ENCODE peak calls at places on chromosomes 11 and 22, in six cellular contexts. L is IMR-90, I is mesenchymal stem cell, F is H9, U is trophoblast cell, A is H1. X is an unnamed sample.

GRCh38 chr22:32947581-32947980 is 110.6 kb downstream of the SYN3 start:
- DNase-seq in L (no peak), A (no peak), I (no peak), F (no peak), U (no peak), X (no peak)

GRCh38 chr11:69525516-69526452 is 44.3 kb downstream of the LINC01488 start:
- DNase-seq in L (no peak), U (no peak), A (no peak), I (no peak), F (peak), X (no peak)

GRCh38 chr11:126963603-126964353 is 36.8 kb downstream of the KIRREL3 start:
- DNase-seq in F (no peak), U (no peak), L (peak), I (no peak), A (no peak), X (no peak)

GRCh38 chr11:125338886-125339811 is 156.9 kb downstream of the FEZ1 start:
- DNase-seq in U (no peak), F (no peak), L (no peak), I (peak), A (no peak), X (no peak)

GRCh38 chr22:43274595-43275240 is 68.5 kb downstream of the SCUBE1 start:
- DNase-seq in L (no peak), F (no peak), I (no peak), U (peak), A (no peak), X (no peak)

GRCh38 chr11:109037856-109038780 is 373.2 kb downstream of the DDX10 start:
- DNase-seq in F (no peak), I (no peak), L (peak), U (no peak), A (no peak), X (no peak)

GRCh38 chr11:60634151-60634550 is 65.3 kb upstream of the MS4A8 start:
- DNase-seq in F (peak), A (no peak), U (no peak), L (no peak), I (no peak), X (peak)

GRCh38 chr11:10856689-10857603 is 907 bp downstream of the ZBED5 start:
- DNase-seq in L (peak), A (no peak), F (no peak), U (peak), I (peak), X (peak)

GRCh38 chr11:17673951-17674350 is 45.4 kb upstream of the MYOD1 start:
- DNase-seq in A (no peak), U (peak), I (no peak), L (no peak), F (no peak), X (no peak)

GRCh38 chr11:74689666-74690065 is 41.6 kb downstream of the CHRDL2 start:
- DNase-seq in I (no peak), U (no peak), F (no peak), L (peak), A (no peak), X (no peak)

DNA sequence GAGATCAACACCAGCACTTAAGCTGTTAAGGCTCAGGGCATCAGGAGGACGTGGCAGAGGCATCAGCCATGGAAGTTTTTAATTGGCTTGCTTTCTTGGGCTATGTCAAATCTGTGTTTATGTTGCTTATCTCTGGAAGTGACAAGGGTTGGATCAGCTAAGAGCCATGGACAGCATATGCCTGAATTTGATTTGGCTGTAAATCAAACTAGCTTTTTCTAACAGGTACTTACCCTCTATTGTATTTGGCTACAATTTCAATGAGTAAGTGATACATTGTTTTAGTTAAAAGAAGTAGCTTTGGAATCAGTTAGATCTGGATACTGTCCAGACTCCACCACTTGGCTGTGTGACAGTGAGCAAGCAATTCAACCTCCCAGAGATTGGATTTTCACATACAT is 936.6 kb downstream of the OPCML start:
- DNase-seq in A (no peak), F (no peak), L (peak), I (no peak), U (no peak), X (no peak)
- H3K23ac ChIP-seq in A (no peak), F (no peak), L (no peak), I (no peak), U (no peak), X (no peak)

GRCh38 chr11:122995526-122995925 is 13.9 kb upstream of the BSX start:
- DNase-seq in F (no peak), U (no peak), L (no peak), I (no peak), A (no peak), X (peak)

GRCh38 chr11:122998727-122999370 is 17.2 kb upstream of the BSX start:
- DNase-seq in L (no peak), U (no peak), A (no peak), I (no peak), F (no peak), X (peak)

GRCh38 chr11:123000721-123001120 is 19.1 kb upstream of the BSX start:
- DNase-seq in I (no peak), U (no peak), A (no peak), F (no peak), L (no peak), X (no peak)
- H3K23ac ChIP-seq in I (no peak), U (no peak), A (no peak), F (no peak), L (no peak), X (no peak)

GRCh38 chr22:22614065-22614464 is 30.3 kb upstream of the GGTLC2 start:
- DNase-seq in U (no peak), F (no peak), L (no peak), A (no peak), I (no peak), X (no peak)
- H3K23ac ChIP-seq in U (no peak), F (no peak), L (no peak), A (no peak), I (no peak), X (no peak)

GRCh38 chr11:110919241-110919893 is 207.1 kb upstream of the ARHGAP20 start:
- DNase-seq in I (no peak), L (no peak), F (no peak), U (no peak), A (no peak), X (no peak)

GRCh38 chr11:110918351-110918750 is 206.1 kb upstream of the ARHGAP20 start:
- DNase-seq in U (no peak), A (no peak), L (no peak), I (no peak), F (no peak), X (peak)

GRCh38 chr11:110921742-110922200 is 209.5 kb upstream of the ARHGAP20 start:
- DNase-seq in F (peak), L (peak), A (no peak), I (no peak), U (no peak), X (peak)
- H3K23ac ChIP-seq in F (no peak), L (no peak), A (no peak), I (no peak), U (no peak), X (no peak)

GRCh38 chr11:65787649-65788622 is 1.1 kb downstream of the OVOL1 start:
- DNase-seq in A (peak), I (no peak), U (no peak), F (peak), L (no peak), X (peak)
- H3K23ac ChIP-seq in A (no peak), I (no peak), U (peak), F (no peak), L (no peak), X (no peak)

GRCh38 chr11:12214751-12215150 is 104.4 kb downstream of the MICAL2 start:
- DNase-seq in A (no peak), L (peak), I (peak), U (peak), F (no peak), X (no peak)

GRCh38 chr11:12212821-12213185 is 102.4 kb downstream of the MICAL2 start:
- DNase-seq in A (no peak), L (peak), U (no peak), I (no peak), F (no peak), X (no peak)

GRCh38 chr11:12215192-12215591 is 104.8 kb downstream of the MICAL2 start:
- DNase-seq in F (no peak), L (no peak), U (no peak), I (no peak), A (no peak), X (peak)

GRCh38 chr11:12212181-12212820 is 101.9 kb downstream of the MICAL2 start:
- DNase-seq in U (no peak), F (no peak), I (no peak), A (no peak), L (no peak), X (no peak)

GRCh38 chr11:12213920-12214319 is 103.5 kb downstream of the MICAL2 start:
- DNase-seq in A (no peak), U (no peak), I (peak), F (no peak), L (peak), X (no peak)
- H3K23ac ChIP-seq in A (no peak), U (no peak), I (no peak), F (no peak), L (peak), X (no peak)

GRCh38 chr22:38755155-38755910 is 465 bp downstream of the SUN2 start:
- DNase-seq in I (peak), F (peak), U (peak), A (no peak), L (peak), X (peak)

GRCh38 chr22:38757464-38757757 is 1.6 kb upstream of the SUN2 start:
- DNase-seq in A (no peak), L (no peak), U (peak), I (no peak), F (no peak), X (peak)

GRCh38 chr22:38754247-38755154 is 1.3 kb downstream of the SUN2 start:
- DNase-seq in L (peak), A (no peak), F (peak), U (peak), I (peak), X (peak)

GRCh38 chr22:38756631-38757463 is 1.0 kb upstream of the SUN2 start:
- DNase-seq in L (no peak), F (no peak), U (peak), I (no peak), A (no peak), X (no peak)

GRCh38 chr22:38755911-38756532 is at the start of gene SUN2:
- DNase-seq in L (peak), I (peak), A (no peak), U (peak), F (peak), X (peak)
- H3K23ac ChIP-seq in L (peak), I (no peak), A (no peak), U (no peak), F (no peak), X (no peak)

GRCh38 chr11:499201-500076 is 7.6 kb downstream of the RNH1 start:
- DNase-seq in A (no peak), I (no peak), L (no peak), U (no peak), F (peak), X (no peak)

GRCh38 chr11:501001-501682 is 5.9 kb downstream of the RNH1 start:
- DNase-seq in A (no peak), U (no peak), L (no peak), I (no peak), F (no peak), X (no peak)

GRCh38 chr11:502288-503178 is 4.5 kb downstream of the RNH1 start:
- DNase-seq in U (no peak), I (no peak), L (no peak), A (no peak), F (no peak), X (no peak)

GRCh38 chr11:503179-503981 is 3.7 kb downstream of the RNH1 start:
- DNase-seq in L (peak), U (peak), A (no peak), F (no peak), I (no peak), X (no peak)

DNA sequence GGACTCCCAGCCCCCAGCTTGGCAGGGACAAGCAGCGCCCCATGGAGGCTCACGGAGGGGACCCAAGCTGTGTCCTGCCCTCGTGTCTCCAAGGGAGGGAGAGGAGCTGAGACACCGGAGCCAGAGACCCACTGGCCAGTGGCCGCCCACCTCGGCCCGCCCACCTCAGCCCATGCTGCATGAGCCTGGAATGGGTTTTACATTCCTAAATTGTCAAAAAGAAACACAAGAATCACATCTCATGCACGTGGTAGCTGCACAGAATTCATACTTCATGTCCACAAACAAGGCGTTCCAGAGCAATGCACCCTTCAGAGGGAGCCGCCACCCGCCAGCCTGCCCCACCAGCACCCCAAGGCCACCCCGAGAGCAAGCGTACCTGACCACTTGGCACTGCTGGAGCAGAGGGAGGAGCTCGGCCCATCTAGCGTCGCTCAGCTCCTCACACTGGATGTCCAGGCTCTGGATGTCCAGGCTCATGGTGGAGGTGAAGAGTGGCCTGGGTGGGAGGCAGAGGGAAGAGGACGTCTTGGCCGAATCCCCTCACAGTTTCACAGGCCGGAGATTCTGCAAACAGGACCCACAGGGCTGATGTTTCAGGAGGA is 5.3 kb downstream of the RNH1 start:
- DNase-seq in I (no peak), U (no peak), A (no peak), L (no peak), F (no peak), X (no peak)
- H3K23ac ChIP-seq in I (no peak), U (no peak), A (no peak), L (no peak), F (no peak), X (no peak)